ENCODE peak calls at places on chromosomes 2 and 18, in nine cellular contexts. X is ovary, V is heart right ventricle, Q is HFFc6, D is colonic mucosa, Z is fibroblast of lung, L is fibroblast of the aortic adventitia, F is Panc1, G is cardiac muscle cell. K is an unnamed sample.

GRCh38 chr2:64819774-64820688 is 166.3 kb upstream of the SERTAD2 start:
- DNase-seq in Z (no peak), L (no peak), G (no peak), D (no peak), Q (peak; percentile 40), X (no peak), V (no peak), F (no peak), K (peak; percentile 69)

GRCh38 chr2:106020821-106021316 is 173.2 kb downstream of the UXS1 start:
- DNase-seq in D (no peak), G (peak; percentile 52), V (peak; percentile 59), X (peak; percentile 26), L (peak; percentile 17), Q (no peak), F (no peak), Z (no peak), K (no peak)

GRCh38 chr2:236863729-236864126 is 222.0 kb upstream of the COPS8 start:
- DNase-seq in V (no peak), X (no peak), Q (no peak), G (no peak), L (no peak), D (no peak), F (no peak), Z (no peak), K (no peak)

GRCh38 chr2:228938629-228939028 is 332.5 kb downstream of the PID1 start:
- DNase-seq in G (peak; percentile 36), D (no peak), V (no peak), Q (peak; percentile 35), L (peak; percentile 20), F (no peak), Z (peak; percentile 43), X (no peak), K (no peak)

GRCh38 chr2:160379399-160379798 is 114.2 kb downstream of the RBMS1 start:
- DNase-seq in F (no peak), Q (peak; percentile 69), X (no peak), G (peak; percentile 92), D (no peak), Z (peak; percentile 97), L (peak; percentile 98), V (no peak), K (no peak)

GRCh38 chr18:80095414-80095813 is 13.6 kb upstream of the ADNP2 start:
- DNase-seq in Q (no peak), F (no peak), G (no peak), X (no peak), V (no peak), L (no peak), D (no peak), Z (no peak), K (no peak)

GRCh38 chr2:182543746-182544525 is 117.1 kb upstream of the PDE1A start:
- DNase-seq in V (no peak), Z (no peak), D (no peak), F (no peak), X (no peak), G (no peak), L (no peak), Q (no peak), K (no peak)

GRCh38 chr2:54464334-54464733 is 8.2 kb downstream of the SPTBN1 start:
- DNase-seq in F (no peak), G (no peak), V (no peak), X (no peak), Q (no peak), D (no peak), Z (no peak), L (no peak), K (no peak)

GRCh38 chr18:2147866-2148265 is 423.4 kb downstream of the METTL4 start:
- DNase-seq in Z (peak; percentile 54), G (peak; percentile 86), X (no peak), Q (no peak), D (no peak), L (peak; percentile 95), F (no peak), V (peak; percentile 22), K (no peak)

DNA sequence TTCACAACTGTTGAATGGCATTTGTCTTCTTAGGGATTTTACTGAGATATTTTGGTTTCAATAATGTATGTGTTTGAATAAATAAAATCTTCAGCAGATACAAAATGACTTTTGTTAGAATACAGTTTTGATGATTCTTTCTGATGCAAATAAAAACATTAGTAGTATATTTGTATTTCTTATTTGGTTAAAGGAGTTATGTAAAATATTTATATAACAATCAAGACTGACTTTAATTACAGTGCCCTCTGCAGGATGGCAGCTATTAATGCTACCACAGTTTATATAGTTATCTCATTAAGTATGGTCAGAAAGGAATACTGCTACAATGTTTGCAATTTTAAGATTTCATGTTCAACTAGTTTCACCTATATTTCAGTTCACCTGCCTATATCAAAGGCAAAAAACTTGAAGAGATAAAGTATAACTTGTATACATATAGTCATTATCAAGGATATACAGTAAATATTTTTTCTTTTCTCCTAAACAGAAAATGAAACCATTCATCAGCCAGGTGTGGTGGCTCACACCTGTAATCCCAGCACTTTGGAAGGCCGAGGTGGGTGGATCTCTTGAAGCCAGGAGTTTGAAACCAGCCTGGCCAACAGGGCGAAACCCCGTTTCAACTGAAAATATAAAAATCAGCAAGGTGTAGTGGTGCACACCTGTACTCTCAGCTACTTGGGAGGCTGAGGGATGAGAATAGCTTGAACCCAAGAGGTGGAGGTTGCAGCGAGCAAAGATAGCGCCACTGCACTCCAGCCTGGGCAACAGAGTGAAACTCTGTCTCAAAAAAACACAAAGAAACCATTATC is 19.8 kb downstream of the ARL5A start:
- DNase-seq in F (no peak), V (no peak), Q (peak; percentile 25), D (no peak), Z (peak; percentile 47), X (no peak), L (peak; percentile 62), G (peak; percentile 45), K (no peak)
- TF ChIP-seq CTCF in F (peak; percentile 65), V (peak; percentile 61), Q (peak; percentile 83), D (peak; percentile 45), Z (peak; percentile 23), X (no peak), L (peak; percentile 55), G (peak; percentile 48), K (peak; percentile 66)

DNA sequence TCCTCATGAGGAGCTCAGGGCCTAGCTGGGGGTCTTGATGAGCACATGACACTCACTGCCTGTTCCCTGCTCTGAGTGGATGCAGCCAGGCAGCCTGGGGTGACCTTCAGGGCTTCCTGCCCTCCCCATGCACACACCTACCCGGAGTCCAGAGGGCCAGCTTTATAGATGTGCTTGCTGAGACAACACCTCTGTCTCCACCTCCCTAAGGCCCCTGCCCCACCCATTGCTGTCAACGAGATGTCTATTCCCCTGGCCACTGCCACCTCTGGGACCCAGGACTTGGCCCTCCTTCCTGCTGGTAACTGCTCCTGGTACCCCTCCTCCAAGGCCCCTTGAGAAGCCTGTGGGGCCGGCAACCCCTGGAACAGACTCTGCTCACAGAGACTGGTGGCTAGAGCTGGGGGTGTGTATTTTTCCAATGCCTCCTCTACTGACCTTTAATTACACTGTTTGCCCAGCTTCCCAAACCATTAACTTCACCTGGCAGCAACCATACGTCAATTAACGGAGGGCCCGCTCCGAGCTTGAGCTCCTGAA is 66.3 kb downstream of the EMX1 start:
- DNase-seq in F (no peak), V (no peak), Z (no peak), G (no peak), L (no peak), Q (no peak), D (peak; percentile 43), X (no peak), K (no peak)
- TF ChIP-seq CTCF in F (no peak), V (no peak), Z (no peak), G (no peak), L (no peak), Q (no peak), D (no peak), X (no peak), K (no peak)

DNA sequence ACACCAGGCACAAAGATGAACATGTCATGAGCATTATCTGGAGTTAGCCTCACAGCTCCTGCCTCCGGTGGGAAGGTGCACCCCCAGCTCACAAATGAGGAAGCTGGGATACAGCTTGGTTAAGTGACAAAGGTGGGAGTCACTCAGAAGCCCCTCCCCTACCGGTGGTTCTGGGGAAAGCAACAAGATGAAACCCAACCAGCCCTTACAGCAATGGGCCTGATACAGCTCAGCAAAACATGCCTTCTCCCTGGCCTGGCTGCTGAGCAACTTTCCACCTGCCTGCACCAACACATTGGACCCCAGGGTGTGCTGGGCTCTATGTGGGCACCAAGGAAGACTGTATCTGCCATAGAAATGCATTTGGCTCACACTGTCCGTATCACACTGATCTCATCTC is 113.2 kb downstream of the GYPC start:
- DNase-seq in V (no peak), G (no peak), Z (no peak), Q (no peak), L (no peak), D (no peak), F (no peak), X (no peak), K (no peak)
- TF ChIP-seq CTCF in V (no peak), G (no peak), Z (no peak), Q (no peak), L (no peak), D (no peak), F (no peak), X (no peak), K (no peak)

GRCh38 chr2:74507926-74508520 is 528 bp upstream of the PCGF1 start:
- DNase-seq in F (no peak), V (peak; percentile 30), X (no peak), Q (peak; percentile 58), L (no peak), Z (no peak), G (peak; percentile 58), D (peak; percentile 62), K (peak; percentile 54)

GRCh38 chr2:74510272-74510671 is 2.8 kb upstream of the PCGF1 start:
- DNase-seq in F (no peak), V (no peak), Z (no peak), D (no peak), Q (no peak), L (no peak), G (no peak), X (no peak), K (no peak)

GRCh38 chr2:74505448-74506246 is 1.8 kb downstream of the PCGF1 start:
- DNase-seq in F (no peak), L (no peak), D (no peak), G (no peak), V (no peak), Z (no peak), X (no peak), Q (no peak), K (no peak)

GRCh38 chr2:74504591-74504990 is 2.9 kb downstream of the PCGF1 start:
- DNase-seq in L (no peak), V (no peak), Z (no peak), Q (no peak), X (no peak), D (no peak), G (no peak), F (no peak), K (no peak)

DNA sequence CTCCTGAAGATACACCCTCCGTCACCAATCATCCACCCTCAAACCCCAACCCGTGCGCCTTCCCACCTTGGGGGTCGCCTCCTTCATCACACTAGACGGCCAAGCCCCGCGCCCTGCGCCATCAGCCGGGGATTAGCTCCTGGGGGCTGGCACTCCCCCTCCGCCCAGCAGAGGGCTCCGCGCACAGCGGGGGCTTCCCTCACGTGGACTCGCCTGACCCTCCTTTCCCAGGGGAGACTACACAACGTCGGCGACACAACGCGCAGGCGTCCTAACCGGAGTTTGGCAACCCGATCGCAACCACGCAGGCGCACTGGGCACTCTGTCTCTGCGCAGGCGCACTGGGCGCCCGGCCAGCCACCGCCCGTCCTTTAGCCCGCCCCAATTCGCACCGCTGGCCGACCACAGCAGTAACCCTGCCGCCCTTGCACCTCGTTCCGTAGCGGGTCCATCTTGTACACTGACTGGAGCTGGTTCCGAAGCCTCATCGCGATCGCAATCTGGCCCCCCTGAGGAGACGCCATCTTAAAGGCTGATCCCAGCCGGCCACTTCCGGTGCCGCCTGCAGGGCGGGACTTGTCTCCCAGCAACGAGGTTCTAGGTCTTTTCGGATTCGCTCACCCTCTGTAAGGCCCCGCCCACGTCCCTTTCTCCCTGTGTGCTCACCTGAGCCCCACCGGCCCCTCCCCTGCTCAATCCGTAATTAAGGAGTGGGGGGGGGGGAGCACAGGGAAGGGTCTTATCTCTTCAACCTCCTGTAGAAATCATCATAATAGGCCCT is at the start of gene PCGF1:
- DNase-seq in X (peak; percentile 100), F (peak; percentile 95), Q (peak; percentile 95), D (peak; percentile 100), G (peak; percentile 98), Z (peak; percentile 98), L (peak; percentile 98), V (peak; percentile 99), K (peak; percentile 100)
- TF ChIP-seq CTCF in X (peak; percentile 19), F (peak; percentile 80), Q (peak; percentile 70), D (no peak), G (peak; percentile 53), Z (peak; percentile 19), L (peak; percentile 51), V (peak; percentile 47), K (peak; percentile 50)